ENCODE peak calls at places on chromosome 19, in four cellular contexts. L is CD4-positive, alpha-beta T cell; F is HL-60; Z is activated CD8-positive, alpha-beta T cell treated with anti-CD3 and anti-CD28 coated beads for 36 hours. Y is an unnamed sample.

GRCh38 chr19:30672926-30673325 is 300.7 kb downstream of the ZNF536 start:
- DNase-seq in F (no peak), L (no peak), Z (no peak), Y (no peak)

GRCh38 chr19:1045247-1045603 is 5.3 kb downstream of the ABCA7 start:
- DNase-seq in L (peak), Z (peak), F (no peak), Y (peak)

GRCh38 chr19:29176981-29177754 is 35.8 kb downstream of the UQCRFS1 start:
- DNase-seq in F (no peak), Z (no peak), L (no peak), Y (no peak)

GRCh38 chr19:38084196-38084595 is 139.8 kb downstream of the DPF1 start:
- DNase-seq in L (no peak), F (no peak), Z (no peak), Y (no peak)

GRCh38 chr19:16339361-16339725 is 14.7 kb downstream of the KLF2 start:
- DNase-seq in F (no peak), L (no peak), Z (no peak), Y (no peak)

GRCh38 chr19:5694952-5695648 is 5.0 kb downstream of the RPL36 start:
- DNase-seq in L (no peak), Z (no peak), F (no peak), Y (no peak)

GRCh38 chr19:4089400-4089908 is 22.8 kb upstream of the ZBTB7A start:
- DNase-seq in L (peak), F (no peak), Z (peak), Y (peak)

GRCh38 chr19:2659856-2660432 is 42.5 kb downstream of the GNG7 start:
- DNase-seq in Z (no peak), L (no peak), F (no peak), Y (no peak)

GRCh38 chr19:23917856-23918255 is 3.2 kb downstream of the ZNF726 start:
- DNase-seq in L (no peak), Z (no peak), F (no peak), Y (no peak)

GRCh38 chr19:34345934-34346333 is 19.1 kb upstream of the GPI start:
- DNase-seq in L (peak), Z (peak), F (peak), Y (peak)

GRCh38 chr19:48616041-48616436 is 1.2 kb upstream of the FAM83E start:
- DNase-seq in L (no peak), Z (no peak), F (no peak), Y (no peak)

GRCh38 chr19:16328824-16329482 is 4.3 kb downstream of the KLF2 start:
- DNase-seq in L (peak), F (no peak), Z (peak), Y (no peak)

GRCh38 chr19:30799854-30800755 is 427.9 kb downstream of the ZNF536 start:
- DNase-seq in F (no peak), L (peak), Z (peak), Y (no peak)

GRCh38 chr19:5002143-5002542 is 33.2 kb downstream of the KDM4B start:
- DNase-seq in Z (no peak), L (no peak), F (no peak), Y (no peak)

GRCh38 chr19:51098366-51099069 is 9.7 kb downstream of the CTU1 start:
- DNase-seq in Z (peak), L (peak), F (no peak), Y (no peak)

GRCh38 chr19:50203281-50204080 is at the start of gene MYH14:
- DNase-seq in Z (peak), F (no peak), L (no peak), Y (no peak)

GRCh38 chr19:16447015-16447384 is 24.8 kb downstream of the EPS15L1 start:
- DNase-seq in F (peak), L (no peak), Z (peak), Y (peak)

GRCh38 chr19:47726467-47726866 is 13.2 kb downstream of the EHD2 start:
- DNase-seq in F (peak), L (no peak), Z (no peak), Y (no peak)

GRCh38 chr19:49315111-49315510 is 9.9 kb downstream of the SLC6A16 start:
- DNase-seq in Z (no peak), F (no peak), L (no peak), Y (no peak)

GRCh38 chr19:57560049-57560491 is 407 bp upstream of the ZNF550 start:
- DNase-seq in L (no peak), Z (no peak), F (no peak), Y (no peak)

GRCh38 chr19:36973021-36973843 is 57.1 kb downstream of the ZNF568 start:
- DNase-seq in F (peak), Z (peak), L (peak), Y (peak)

GRCh38 chr19:1649706-1650626 is 2.4 kb downstream of the TCF3 start:
- DNase-seq in Z (no peak), F (no peak), L (no peak), Y (no peak)

GRCh38 chr19:1827566-1828278 is 15.6 kb upstream of the ATP8B3 start:
- DNase-seq in Z (no peak), F (no peak), L (no peak), Y (no peak)

GRCh38 chr19:12985049-12985776 is 10.1 kb upstream of the NFIX start:
- DNase-seq in F (no peak), Z (peak), L (no peak), Y (no peak)

GRCh38 chr19:48501961-48502719 is 9.5 kb downstream of the LMTK3 start:
- DNase-seq in L (peak), Z (peak), F (peak), Y (peak)

GRCh38 chr19:34963531-34964406 is at the start of gene ZNF792:
- DNase-seq in Z (peak), L (peak), F (no peak), Y (peak)

GRCh38 chr19:55198651-55199050 is 10.7 kb downstream of the PTPRH start:
- DNase-seq in Z (no peak), L (no peak), F (no peak), Y (no peak)

GRCh38 chr19:53308339-53308811 is 25.2 kb upstream of the ZNF845 start:
- DNase-seq in F (no peak), Z (peak), L (no peak), Y (no peak)

GRCh38 chr19:10797541-10798256 is 38.3 kb downstream of the TMED1 start:
- DNase-seq in L (peak), F (no peak), Z (peak), Y (peak)

GRCh38 chr19:44757735-44758505 is 9.4 kb downstream of the BCL3 start:
- DNase-seq in Z (no peak), L (no peak), F (no peak), Y (no peak)

GRCh38 chr19:58562126-58563033 is 4.0 kb upstream of the UBE2M start:
- DNase-seq in Z (peak), L (no peak), F (no peak), Y (no peak)

GRCh38 chr19:10517760-10518443 is 655 bp upstream of the S1PR5 start:
- DNase-seq in F (no peak), L (no peak), Z (no peak), Y (peak)

GRCh38 chr19:54724644-54725043 is 402 bp downstream of the KIR3DL3 start:
- DNase-seq in Z (no peak), F (no peak), L (no peak), Y (no peak)

GRCh38 chr19:1223018-1223855 is 14.6 kb downstream of the CBARP start:
- DNase-seq in Z (peak), F (no peak), L (no peak), Y (peak)

GRCh38 chr19:11480927-11481776 is at the start of gene ELAVL3:
- DNase-seq in F (no peak), L (no peak), Z (peak), Y (peak)

GRCh38 chr19:7494416-7495098 is 5.7 kb upstream of the PEX11G start:
- DNase-seq in L (no peak), Z (no peak), F (no peak), Y (no peak)

GRCh38 chr19:7488736-7489353 is at the start of gene PEX11G:
- DNase-seq in F (no peak), Z (peak), L (peak), Y (peak)

GRCh38 chr19:7489609-7490044 is 792 bp upstream of the PEX11G start:
- DNase-seq in L (no peak), F (no peak), Z (no peak), Y (peak)

GRCh38 chr19:7497292-7497691 is 8.5 kb upstream of the PEX11G start:
- DNase-seq in Z (peak), L (no peak), F (no peak), Y (no peak)

GRCh38 chr19:7492142-7493055 is 3.6 kb upstream of the PEX11G start:
- DNase-seq in Z (peak), L (no peak), F (peak), Y (no peak)
- TF ChIP-seq CTCF in Z (no peak), L (no peak), F (no peak), Y (no peak)

GRCh38 chr19:41960973-41961372 is 1.9 kb upstream of the RABAC1 start:
- DNase-seq in F (no peak), Z (no peak), L (no peak), Y (no peak)

GRCh38 chr19:41957161-41957837 is 1.8 kb downstream of the RABAC1 start:
- DNase-seq in Z (no peak), F (no peak), L (no peak), Y (no peak)

GRCh38 chr19:41957838-41958366 is 1.2 kb downstream of the RABAC1 start:
- DNase-seq in L (no peak), F (peak), Z (peak), Y (peak)

GRCh38 chr19:41958367-41959055 is 610 bp downstream of the RABAC1 start:
- DNase-seq in Z (peak), L (peak), F (no peak), Y (peak)

DNA sequence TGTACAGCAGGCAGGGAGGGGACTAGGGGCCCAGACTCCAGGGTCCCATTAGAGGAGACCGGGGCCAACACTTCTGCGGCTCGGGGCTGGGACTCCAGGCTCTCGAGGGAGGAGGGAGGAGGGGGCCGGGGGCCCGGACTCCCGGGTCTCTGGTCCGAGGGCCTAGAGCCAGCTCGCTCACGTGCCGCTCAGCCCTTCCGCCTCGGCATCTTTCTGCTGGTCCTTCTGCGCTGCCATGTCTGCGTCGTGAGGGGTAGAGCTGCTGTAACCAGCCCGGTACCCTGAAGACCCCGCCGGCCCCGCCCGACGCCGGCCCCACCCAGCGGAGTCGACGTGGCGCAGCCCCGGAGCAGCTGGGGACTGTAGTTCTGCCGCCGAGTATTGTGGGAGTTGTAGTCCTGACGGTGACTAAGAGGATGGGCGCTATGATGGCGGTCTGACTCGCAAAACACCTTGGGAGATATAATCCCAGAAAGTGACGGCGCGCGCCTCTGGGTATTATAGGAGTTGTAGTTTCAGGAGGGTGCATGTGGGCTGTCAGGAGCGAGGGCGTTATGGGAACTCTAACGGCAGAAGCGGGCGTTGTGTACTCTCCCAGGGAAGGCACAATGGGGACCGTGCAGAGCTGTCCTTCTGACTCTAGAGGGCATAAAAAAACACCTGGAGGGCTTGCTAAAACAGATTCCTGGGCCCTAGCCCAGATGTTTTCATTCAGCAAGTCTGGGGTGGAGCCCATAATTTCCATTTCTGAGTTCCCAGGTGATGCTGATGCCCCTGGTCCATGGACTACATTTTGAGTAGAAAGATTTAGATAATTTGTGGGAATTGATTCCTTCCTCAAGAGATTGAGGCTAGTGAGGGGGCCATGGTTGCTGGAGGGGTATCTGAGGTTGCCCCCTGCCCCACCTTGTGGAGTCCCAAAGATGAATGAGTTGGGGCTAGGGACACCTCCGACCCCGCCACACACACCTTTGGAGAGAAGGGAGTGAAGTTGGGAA is at the start of gene RABAC1:
- DNase-seq in Z (peak), L (peak), F (peak), Y (peak)
- TF ChIP-seq CTCF in Z (peak), L (no peak), F (peak), Y (peak)

GRCh38 chr19:14113762-14114414 is 3.7 kb downstream of the PRKACA start:
- DNase-seq in L (peak), F (peak), Z (peak), Y (no peak)
- TF ChIP-seq CTCF in L (no peak), F (peak), Z (no peak), Y (no peak)

DNA sequence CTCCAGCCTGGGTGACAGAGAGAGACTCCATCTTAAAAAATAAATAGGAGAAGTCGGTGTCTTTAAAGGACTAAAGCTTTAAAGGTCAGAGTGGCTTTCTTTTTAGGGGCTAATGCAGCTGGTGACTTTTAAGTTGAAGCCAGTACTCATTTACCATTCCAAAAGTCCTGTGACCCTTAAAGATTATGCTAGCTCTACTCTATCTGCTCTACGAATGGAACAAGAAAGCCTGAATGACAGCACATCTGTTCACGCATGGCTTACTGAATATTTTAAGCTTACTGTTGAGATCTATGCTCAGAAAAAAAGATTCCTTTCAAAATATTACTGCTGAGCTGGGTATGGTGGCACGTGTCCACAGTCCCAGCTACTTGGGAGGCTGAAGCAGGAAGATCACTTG is 16.4 kb downstream of the TDRD12 start:
- DNase-seq in L (no peak), F (no peak), Z (no peak), Y (no peak)
- TF ChIP-seq CTCF in L (no peak), F (no peak), Z (no peak), Y (no peak)

GRCh38 chr19:18440421-18440877 is 2.5 kb upstream of the ISYNA1 start:
- DNase-seq in L (no peak), Z (peak), F (peak), Y (peak)
- TF ChIP-seq CTCF in L (no peak), Z (peak), F (peak), Y (peak)

DNA sequence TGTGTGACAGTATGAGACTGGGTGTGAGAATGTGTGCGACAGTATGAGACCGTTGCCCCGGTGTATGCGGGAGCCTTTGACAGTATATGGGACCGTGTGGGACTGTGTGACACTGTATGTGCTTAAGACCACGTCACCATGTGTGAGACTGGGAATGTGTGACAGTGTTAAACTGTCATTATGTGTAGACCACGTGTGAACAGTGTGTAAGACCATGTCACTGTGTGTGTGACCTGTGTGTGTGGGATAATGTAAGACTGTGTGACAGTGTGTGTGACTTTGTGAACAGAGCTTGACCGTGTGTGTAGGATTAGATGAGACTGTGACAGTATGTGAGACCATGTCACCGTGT is 549 bp downstream of the ZNF583 start:
- DNase-seq in L (no peak), F (no peak), Z (peak), Y (no peak)
- TF ChIP-seq CTCF in L (no peak), F (no peak), Z (no peak), Y (no peak)

DNA sequence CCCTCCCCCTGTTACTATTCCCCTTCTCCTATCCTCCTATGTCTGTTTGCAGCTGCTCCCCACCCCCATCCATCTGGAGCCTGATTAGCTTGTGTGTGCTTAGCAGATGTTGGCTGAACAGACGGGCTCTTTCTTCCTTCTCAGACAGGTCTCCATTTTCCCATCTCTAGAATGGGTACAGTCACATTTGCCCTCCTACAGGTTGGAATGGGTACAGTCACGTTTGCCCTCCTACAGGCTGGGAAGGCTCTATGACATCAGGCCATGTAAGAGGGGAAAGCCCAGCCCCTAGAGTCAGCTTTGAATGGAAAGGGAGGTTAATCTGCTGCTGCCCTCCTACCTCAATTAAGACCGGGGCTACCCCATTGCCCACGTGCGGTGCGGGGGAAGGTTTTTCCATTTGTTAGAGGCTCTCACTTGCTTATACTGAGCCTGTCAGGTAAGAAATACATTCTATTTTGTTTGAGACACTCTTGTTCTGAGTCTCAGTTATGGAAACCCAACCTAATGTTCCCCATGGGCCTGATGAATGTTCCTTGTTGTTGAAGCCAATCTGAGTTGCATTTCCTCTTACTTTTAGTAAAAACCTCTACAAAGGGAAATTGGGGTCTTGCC is 2.2 kb upstream of the CLEC17A start:
- DNase-seq in F (no peak), L (no peak), Z (peak), Y (peak)
- TF ChIP-seq CTCF in F (no peak), L (no peak), Z (no peak), Y (no peak)

GRCh38 chr19:46616631-46617322 is 8.1 kb downstream of the PTGIR start:
- DNase-seq in L (no peak), F (no peak), Z (peak), Y (peak)
- TF ChIP-seq CTCF in L (peak), F (no peak), Z (peak), Y (peak)

Y was measured in GM13976.